ENCODE peak calls at places on chromosomes 4 and X, in eight cellular contexts. One of them, this sample, is unnamed.

GRCh38 chr4:38753021-38753806 is 29.6 kb downstream of the TLR10 start:
- DNase-seq in GM13976: no peak
- DNase-seq in foreskin fibroblast: peak
- DNase-seq in GM23338: peak
- DNase-seq in AG04450: peak
- DNase-seq in WERI-Rb-1: no peak
- DNase-seq in Peyer's patch: peak
- DNase-seq in RWPE1: peak
- DNase-seq in this sample: peak

GRCh38 chr4:21991050-21991449 is 42.5 kb upstream of the KCNIP4 start:
- DNase-seq in RWPE1: no peak
- DNase-seq in GM23338: no peak
- DNase-seq in WERI-Rb-1: no peak
- DNase-seq in AG04450: no peak
- DNase-seq in foreskin fibroblast: peak
- DNase-seq in Peyer's patch: no peak
- DNase-seq in GM13976: no peak
- DNase-seq in this sample: peak

GRCh38 chr4:52545099-52546069 is 113.7 kb downstream of the USP46 start:
- DNase-seq in RWPE1: peak
- DNase-seq in GM13976: peak
- DNase-seq in GM23338: peak
- DNase-seq in AG04450: peak
- DNase-seq in WERI-Rb-1: peak
- DNase-seq in foreskin fibroblast: peak
- DNase-seq in Peyer's patch: peak
- DNase-seq in this sample: peak

GRCh38 chr4:15130441-15130840 is 128.2 kb downstream of the CPEB2 start:
- DNase-seq in RWPE1: no peak
- DNase-seq in Peyer's patch: no peak
- DNase-seq in GM23338: no peak
- DNase-seq in foreskin fibroblast: no peak
- DNase-seq in GM13976: no peak
- DNase-seq in AG04450: no peak
- DNase-seq in WERI-Rb-1: no peak
- DNase-seq in this sample: no peak

GRCh38 chr4:185341841-185342240 is 53.9 kb downstream of the LRP2BP start:
- DNase-seq in foreskin fibroblast: no peak
- DNase-seq in WERI-Rb-1: no peak
- DNase-seq in RWPE1: no peak
- DNase-seq in Peyer's patch: no peak
- DNase-seq in GM13976: peak
- DNase-seq in AG04450: no peak
- DNase-seq in GM23338: no peak
- DNase-seq in this sample: no peak

GRCh38 chrX:46642145-46642544 is 68.6 kb downstream of the CHST7 start:
- DNase-seq in foreskin fibroblast: peak
- DNase-seq in AG04450: no peak
- DNase-seq in GM13976: no peak
- DNase-seq in Peyer's patch: no peak
- DNase-seq in RWPE1: peak
- DNase-seq in GM23338: peak
- DNase-seq in WERI-Rb-1: no peak
- DNase-seq in this sample: no peak

GRCh38 chr4:62683799-62684566 is 1483.9 kb downstream of the ADGRL3 start:
- DNase-seq in foreskin fibroblast: no peak
- DNase-seq in GM13976: no peak
- DNase-seq in Peyer's patch: no peak
- DNase-seq in AG04450: no peak
- DNase-seq in RWPE1: no peak
- DNase-seq in WERI-Rb-1: peak
- DNase-seq in GM23338: no peak
- DNase-seq in this sample: no peak

GRCh38 chr4:7134737-7135388 is 57.5 kb upstream of the SORCS2 start:
- DNase-seq in Peyer's patch: peak
- DNase-seq in GM13976: no peak
- DNase-seq in WERI-Rb-1: no peak
- DNase-seq in AG04450: peak
- DNase-seq in GM23338: no peak
- DNase-seq in RWPE1: peak
- DNase-seq in foreskin fibroblast: peak
- DNase-seq in this sample: peak

GRCh38 chr4:2744576-2745270 is 11.4 kb downstream of the TNIP2 start:
- DNase-seq in GM13976: no peak
- DNase-seq in GM23338: no peak
- DNase-seq in RWPE1: no peak
- DNase-seq in AG04450: no peak
- DNase-seq in foreskin fibroblast: no peak
- DNase-seq in Peyer's patch: no peak
- DNase-seq in WERI-Rb-1: no peak
- DNase-seq in this sample: no peak

GRCh38 chr4:23945521-23946017 is 55.7 kb upstream of the PPARGC1A start:
- DNase-seq in Peyer's patch: peak
- DNase-seq in foreskin fibroblast: peak
- DNase-seq in RWPE1: peak
- DNase-seq in GM23338: no peak
- DNase-seq in AG04450: peak
- DNase-seq in WERI-Rb-1: no peak
- DNase-seq in GM13976: no peak
- DNase-seq in this sample: no peak

GRCh38 chr4:17497890-17498523 is 13.9 kb downstream of the QDPR start:
- DNase-seq in GM23338: no peak
- DNase-seq in WERI-Rb-1: no peak
- DNase-seq in Peyer's patch: no peak
- DNase-seq in RWPE1: no peak
- DNase-seq in AG04450: no peak
- DNase-seq in GM13976: no peak
- DNase-seq in foreskin fibroblast: no peak
- DNase-seq in this sample: no peak

GRCh38 chr4:1725521-1725920 is 4.2 kb downstream of the TACC3 start:
- DNase-seq in Peyer's patch: no peak
- DNase-seq in WERI-Rb-1: no peak
- DNase-seq in GM13976: no peak
- DNase-seq in foreskin fibroblast: no peak
- DNase-seq in RWPE1: no peak
- DNase-seq in GM23338: no peak
- DNase-seq in AG04450: no peak
- DNase-seq in this sample: no peak

GRCh38 chr4:139934786-139935330 is 219.1 kb downstream of the MAML3 start:
- DNase-seq in GM23338: no peak
- DNase-seq in foreskin fibroblast: no peak
- DNase-seq in GM13976: no peak
- DNase-seq in WERI-Rb-1: no peak
- DNase-seq in AG04450: no peak
- DNase-seq in Peyer's patch: no peak
- DNase-seq in RWPE1: no peak
- DNase-seq in this sample: no peak

GRCh38 chr4:94349193-94349592 is 6.6 kb upstream of the HPGDS start:
- DNase-seq in AG04450: no peak
- DNase-seq in GM23338: no peak
- DNase-seq in RWPE1: no peak
- DNase-seq in WERI-Rb-1: no peak
- DNase-seq in foreskin fibroblast: no peak
- DNase-seq in Peyer's patch: no peak
- DNase-seq in GM13976: no peak
- DNase-seq in this sample: no peak

GRCh38 chrX:101057095-101057714 is 5.3 kb upstream of the TRMT2B start:
- DNase-seq in GM13976: peak
- DNase-seq in Peyer's patch: no peak
- DNase-seq in WERI-Rb-1: no peak
- DNase-seq in foreskin fibroblast: peak
- DNase-seq in RWPE1: peak
- DNase-seq in GM23338: no peak
- DNase-seq in AG04450: no peak
- DNase-seq in this sample: no peak

GRCh38 chr4:118835896-118836762 is at the start of gene SEC24D:
- DNase-seq in foreskin fibroblast: peak
- DNase-seq in GM23338: peak
- DNase-seq in GM13976: peak
- DNase-seq in Peyer's patch: peak
- DNase-seq in RWPE1: peak
- DNase-seq in AG04450: peak
- DNase-seq in WERI-Rb-1: peak
- DNase-seq in this sample: peak
- TF ChIP-seq CTCF in foreskin fibroblast: no peak
- TF ChIP-seq CTCF in GM23338: no peak
- TF ChIP-seq CTCF in GM13976: no peak
- TF ChIP-seq CTCF in Peyer's patch: no peak
- TF ChIP-seq CTCF in RWPE1: no peak
- TF ChIP-seq CTCF in AG04450: no peak
- TF ChIP-seq CTCF in WERI-Rb-1: no peak
- TF ChIP-seq CTCF in this sample: no peak

GRCh38 chrX:44306336-44306735 is 37.1 kb downstream of the EFHC2 start:
- DNase-seq in WERI-Rb-1: no peak
- DNase-seq in Peyer's patch: no peak
- DNase-seq in foreskin fibroblast: no peak
- DNase-seq in AG04450: peak
- DNase-seq in GM23338: no peak
- DNase-seq in GM13976: no peak
- DNase-seq in RWPE1: peak
- DNase-seq in this sample: no peak

GRCh38 chrX:44299177-44299576 is 44.3 kb downstream of the EFHC2 start:
- DNase-seq in RWPE1: no peak
- DNase-seq in GM13976: no peak
- DNase-seq in Peyer's patch: no peak
- DNase-seq in AG04450: no peak
- DNase-seq in WERI-Rb-1: no peak
- DNase-seq in GM23338: no peak
- DNase-seq in foreskin fibroblast: no peak
- DNase-seq in this sample: no peak

GRCh38 chrX:44305921-44306320 is 37.6 kb downstream of the EFHC2 start:
- DNase-seq in GM23338: no peak
- DNase-seq in RWPE1: no peak
- DNase-seq in AG04450: no peak
- DNase-seq in WERI-Rb-1: no peak
- DNase-seq in foreskin fibroblast: no peak
- DNase-seq in GM13976: no peak
- DNase-seq in Peyer's patch: no peak
- DNase-seq in this sample: no peak

GRCh38 chrX:44308869-44309268 is 34.6 kb downstream of the EFHC2 start:
- DNase-seq in AG04450: no peak
- DNase-seq in RWPE1: no peak
- DNase-seq in WERI-Rb-1: no peak
- DNase-seq in foreskin fibroblast: no peak
- DNase-seq in GM13976: no peak
- DNase-seq in GM23338: no peak
- DNase-seq in Peyer's patch: no peak
- DNase-seq in this sample: no peak

DNA sequence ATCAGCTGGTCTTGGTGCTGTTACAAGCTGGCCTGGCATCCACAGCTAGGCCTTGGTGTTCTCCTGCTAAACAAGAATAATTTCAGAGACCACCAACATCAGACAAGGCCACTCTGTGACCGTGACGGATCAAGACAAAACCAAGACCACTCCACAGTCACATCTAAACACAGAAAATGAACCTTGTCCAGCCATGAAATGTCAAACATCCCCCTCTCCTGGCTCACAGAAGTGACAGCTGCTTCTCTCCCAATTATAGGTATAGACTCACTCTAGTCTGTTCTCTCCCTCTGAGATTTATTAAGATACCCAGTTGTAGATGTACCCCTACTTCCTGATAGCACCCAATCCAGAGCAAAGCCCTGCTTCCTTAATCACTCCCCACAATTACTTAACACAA is 40.4 kb downstream of the EFHC2 start:
- DNase-seq in WERI-Rb-1: peak
- DNase-seq in GM23338: no peak
- DNase-seq in foreskin fibroblast: no peak
- DNase-seq in RWPE1: no peak
- DNase-seq in GM13976: no peak
- DNase-seq in AG04450: no peak
- DNase-seq in Peyer's patch: no peak
- DNase-seq in this sample: no peak
- TF ChIP-seq CTCF in WERI-Rb-1: no peak
- TF ChIP-seq CTCF in GM23338: peak
- TF ChIP-seq CTCF in foreskin fibroblast: no peak
- TF ChIP-seq CTCF in RWPE1: no peak
- TF ChIP-seq CTCF in GM13976: no peak
- TF ChIP-seq CTCF in AG04450: no peak
- TF ChIP-seq CTCF in Peyer's patch: no peak
- TF ChIP-seq CTCF in this sample: no peak

DNA sequence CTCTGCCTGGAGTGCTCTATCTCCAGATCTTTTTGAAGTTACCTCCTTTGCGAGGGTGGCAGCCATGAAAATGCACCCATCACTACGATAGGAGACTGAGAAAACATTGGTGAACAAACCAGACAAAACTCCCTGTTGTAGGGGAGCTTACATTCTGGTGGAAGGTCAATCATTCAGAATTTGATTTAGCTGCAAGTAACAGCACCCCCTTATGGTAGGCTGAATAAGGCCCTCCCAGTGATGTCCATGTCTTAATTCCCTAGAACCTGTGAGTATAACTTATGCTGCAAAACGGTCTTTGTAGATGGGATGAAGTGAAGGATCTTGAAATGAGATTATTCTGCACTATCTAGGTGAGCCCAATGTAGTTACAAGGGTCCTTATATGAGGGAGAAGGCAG is 5.6 kb upstream of the TEC start:
- DNase-seq in RWPE1: no peak
- DNase-seq in GM23338: peak
- DNase-seq in AG04450: no peak
- DNase-seq in foreskin fibroblast: no peak
- DNase-seq in Peyer's patch: no peak
- DNase-seq in GM13976: peak
- DNase-seq in WERI-Rb-1: peak
- DNase-seq in this sample: no peak
- TF ChIP-seq CTCF in RWPE1: no peak
- TF ChIP-seq CTCF in GM23338: peak
- TF ChIP-seq CTCF in AG04450: peak
- TF ChIP-seq CTCF in foreskin fibroblast: peak
- TF ChIP-seq CTCF in Peyer's patch: peak
- TF ChIP-seq CTCF in GM13976: peak
- TF ChIP-seq CTCF in WERI-Rb-1: peak
- TF ChIP-seq CTCF in this sample: peak

GRCh38 chr4:101348367-101348827 is 1.1 kb upstream of the PPP3CA start:
- DNase-seq in GM23338: peak
- DNase-seq in foreskin fibroblast: no peak
- DNase-seq in Peyer's patch: no peak
- DNase-seq in RWPE1: no peak
- DNase-seq in AG04450: no peak
- DNase-seq in GM13976: no peak
- DNase-seq in WERI-Rb-1: no peak
- DNase-seq in this sample: no peak

GRCh38 chr4:101346562-101347266 is 612 bp downstream of the PPP3CA start:
- DNase-seq in WERI-Rb-1: peak
- DNase-seq in foreskin fibroblast: peak
- DNase-seq in RWPE1: peak
- DNase-seq in AG04450: no peak
- DNase-seq in GM23338: peak
- DNase-seq in Peyer's patch: peak
- DNase-seq in GM13976: peak
- DNase-seq in this sample: no peak

GRCh38 chr4:101347267-101347556 is at the start of gene PPP3CA:
- DNase-seq in GM23338: no peak
- DNase-seq in Peyer's patch: no peak
- DNase-seq in AG04450: no peak
- DNase-seq in RWPE1: no peak
- DNase-seq in WERI-Rb-1: no peak
- DNase-seq in foreskin fibroblast: no peak
- DNase-seq in GM13976: no peak
- DNase-seq in this sample: no peak

GRCh38 chr4:101346312-101346561 is 1.1 kb downstream of the PPP3CA start:
- DNase-seq in Peyer's patch: peak
- DNase-seq in GM13976: peak
- DNase-seq in GM23338: no peak
- DNase-seq in foreskin fibroblast: no peak
- DNase-seq in AG04450: no peak
- DNase-seq in RWPE1: no peak
- DNase-seq in WERI-Rb-1: no peak
- DNase-seq in this sample: no peak

GRCh38 chr4:101347557-101348366 is 436 bp upstream of the PPP3CA start:
- DNase-seq in AG04450: peak
- DNase-seq in Peyer's patch: peak
- DNase-seq in foreskin fibroblast: peak
- DNase-seq in WERI-Rb-1: peak
- DNase-seq in GM13976: peak
- DNase-seq in GM23338: peak
- DNase-seq in RWPE1: peak
- DNase-seq in this sample: peak
- TF ChIP-seq CTCF in AG04450: no peak
- TF ChIP-seq CTCF in Peyer's patch: peak
- TF ChIP-seq CTCF in foreskin fibroblast: no peak
- TF ChIP-seq CTCF in WERI-Rb-1: no peak
- TF ChIP-seq CTCF in GM13976: no peak
- TF ChIP-seq CTCF in GM23338: peak
- TF ChIP-seq CTCF in RWPE1: no peak
- TF ChIP-seq CTCF in this sample: peak